ENCODE peak calls at places on chromosomes 4 and X, in ten cellular contexts. U is T-helper 9 cell; M is HT1080; V is CD8-positive, alpha-beta memory T cell; W is neural crest cell; C is SIG-M5; A is B cell; L is stimulated activated CD8-positive, alpha-beta memory T cell treated with anti-CD3 and anti-CD28 coated beads, Interleukin-7, amount 100 ng/mL, for 1 hour; J is fibroblast of lung; B is cardiac septum. F is an unnamed sample.

GRCh38 chr4:24598025-24598424 is 13.7 kb upstream of the DHX15 start:
- DNase-seq in U (no peak), M (no peak), V (no peak), W (no peak), C (no peak), A (no peak), L (no peak), J (no peak), B (no peak), F (no peak)

GRCh38 chr4:175999944-176000343 is 65.7 kb upstream of the WDR17 start:
- DNase-seq in U (no peak), M (no peak), V (no peak), W (no peak), C (no peak), A (no peak), L (no peak), J (no peak), B (no peak), F (no peak)

GRCh38 chr4:53116959-53117358 is 248.9 kb downstream of the SCFD2 start:
- DNase-seq in U (no peak), M (no peak), V (no peak), W (no peak), C (no peak), A (no peak), L (no peak), J (peak), B (no peak), F (no peak)

GRCh38 chr4:181007751-181008150 is 1235.5 kb upstream of the TENM3 start:
- DNase-seq in U (no peak), M (no peak), V (no peak), W (no peak), C (no peak), A (no peak), L (no peak), J (peak), B (no peak), F (no peak)

GRCh38 chr4:141668200-141668599 is 31.8 kb downstream of the IL15 start:
- DNase-seq in U (no peak), M (no peak), V (no peak), W (no peak), C (no peak), A (no peak), L (no peak), J (no peak), B (no peak), F (no peak)

GRCh38 chr4:108247511-108248088 is 78.9 kb upstream of the LEF1 start:
- DNase-seq in U (no peak), M (peak), V (no peak), W (no peak), C (no peak), A (no peak), L (no peak), J (no peak), B (no peak), F (no peak)

GRCh38 chr4:15677507-15677988 is 4.1 kb upstream of the FAM200B start:
- DNase-seq in U (no peak), M (peak), V (no peak), W (no peak), C (no peak), A (no peak), L (no peak), J (peak), B (no peak), F (no peak)

GRCh38 chr4:75849459-75849858 is 52.8 kb downstream of the PPEF2 start:
- DNase-seq in U (no peak), M (peak), V (no peak), W (no peak), C (peak), A (no peak), L (no peak), J (no peak), B (no peak), F (no peak)

GRCh38 chrX:48890296-48890925 is 7.2 kb downstream of the TIMM17B start:
- DNase-seq in U (no peak), M (no peak), V (no peak), W (no peak), C (no peak), A (no peak), L (no peak), J (no peak), B (no peak), F (peak)

GRCh38 chrX:150308532-150309157 is 54.5 kb upstream of the MAMLD1 start:
- DNase-seq in U (no peak), M (no peak), V (no peak), W (no peak), C (no peak), A (no peak), L (no peak), J (no peak), B (no peak), F (no peak)

GRCh38 chr4:157984285-157984911 is 188.4 kb downstream of the GASK1B start:
- DNase-seq in U (no peak), M (peak), V (no peak), W (no peak), C (no peak), A (no peak), L (no peak), J (no peak), B (no peak), F (no peak)

GRCh38 chr4:101128473-101128872 is 218.9 kb downstream of the PPP3CA start:
- DNase-seq in U (no peak), M (no peak), V (no peak), W (no peak), C (no peak), A (no peak), L (no peak), J (no peak), B (no peak), F (no peak)

GRCh38 chrX:118594697-118595420 is 99.2 kb downstream of the DOCK11 start:
- DNase-seq in U (no peak), M (no peak), V (no peak), W (no peak), C (no peak), A (no peak), L (no peak), J (no peak), B (no peak), F (no peak)

GRCh38 chr4:144818136-144818535 is 172.2 kb downstream of the HHIP start:
- DNase-seq in U (no peak), M (no peak), V (no peak), W (no peak), C (no peak), A (no peak), L (no peak), J (no peak), B (no peak), F (no peak)

GRCh38 chrX:45622538-45622937 is 421.9 kb upstream of the DIPK2B start:
- DNase-seq in U (no peak), M (peak), V (no peak), W (no peak), C (no peak), A (no peak), L (no peak), J (peak), B (no peak), F (no peak)

GRCh38 chr4:184805462-184806245 is 20.1 kb downstream of the ACSL1 start:
- DNase-seq in U (no peak), M (no peak), V (no peak), W (no peak), C (no peak), A (peak), L (no peak), J (peak), B (peak), F (no peak)

GRCh38 chr4:3816256-3816825 is 50.2 kb downstream of the ADRA2C start:
- DNase-seq in U (no peak), M (no peak), V (no peak), W (no peak), C (no peak), A (no peak), L (no peak), J (no peak), B (no peak), F (no peak)

GRCh38 chr4:176065365-176066249 is at the start of gene WDR17:
- DNase-seq in U (peak), M (peak), V (peak), W (peak), C (peak), A (peak), L (peak), J (peak), B (peak), F (no peak)

GRCh38 chrX:320126-320783 is 1.7 kb upstream of the GTPBP6 start:
- DNase-seq in U (no peak), M (no peak), V (no peak), W (no peak), C (no peak), A (no peak), L (no peak), J (peak), B (peak), F (peak)

GRCh38 chr4:55125763-55126541 is 557 bp upstream of the KDR start:
- DNase-seq in U (no peak), M (no peak), V (no peak), W (peak), C (no peak), A (no peak), L (no peak), J (peak), B (no peak), F (no peak)